ENCODE peak calls at places on chromosomes 12 and 14, in four cellular contexts. K, Y, A and R are unnamed samples.

GRCh38 chr12:32603858-32604257 is 75.2 kb upstream of the DNM1L start:
- DNase-seq in A (no peak), Y (peak; percentile 46), K (peak; percentile 51), R (peak; percentile 22)

GRCh38 chr12:26691234-26691970 is 141.6 kb downstream of the ITPR2 start:
- DNase-seq in K (peak; percentile 99), A (peak; percentile 83), Y (peak; percentile 94), R (peak; percentile 97)

GRCh38 chr12:31715283-31715825 is 13.5 kb downstream of the AMN1 start:
- DNase-seq in A (no peak), Y (peak; percentile 92), K (peak; percentile 33), R (peak; percentile 84)

GRCh38 chr12:59652098-59652497 is 56.3 kb downstream of the SLC16A7 start:
- DNase-seq in A (no peak), K (no peak), Y (peak; percentile 19), R (no peak)

GRCh38 chr12:131675126-131676080 is 35.5 kb upstream of the SFSWAP start:
- DNase-seq in K (no peak), Y (no peak), A (peak; percentile 30), R (no peak)

GRCh38 chr14:63840981-63841380 is 11.8 kb upstream of the SYNE2 start:
- DNase-seq in A (peak; percentile 40), Y (peak; percentile 18), K (no peak), R (peak; percentile 18)

GRCh38 chr12:46675736-46676135 is 150.1 kb downstream of the SLC38A4 start:
- DNase-seq in K (peak; percentile 44), Y (peak; percentile 79), A (no peak), R (peak; percentile 49)

GRCh38 chr12:117125275-117125613 is 26.0 kb upstream of the TESC start:
- DNase-seq in Y (peak; percentile 30), A (no peak), K (peak; percentile 24), R (no peak)

GRCh38 chr14:37655418-37655817 is 60.0 kb downstream of the TTC6 start:
- DNase-seq in Y (no peak), K (peak; percentile 44), A (no peak), R (peak; percentile 10)

GRCh38 chr14:60311417-60311816 is 62.4 kb downstream of the PPM1A start:
- DNase-seq in K (peak; percentile 66), Y (no peak), A (no peak), R (peak; percentile 43)

GRCh38 chr12:132140918-132141841 is 2.9 kb downstream of the DDX51 start:
- DNase-seq in Y (no peak), A (no peak), K (no peak), R (no peak)

GRCh38 chr12:21766403-21766802 is 8.1 kb downstream of the KCNJ8 start:
- DNase-seq in K (no peak), A (no peak), Y (no peak), R (no peak)

GRCh38 chr14:100155881-100156645 is 3.4 kb downstream of the DEGS2 start:
- DNase-seq in A (no peak), K (no peak), Y (no peak), R (no peak)

GRCh38 chr14:103445783-103446182 is 60.6 kb downstream of the MARK3 start:
- DNase-seq in K (no peak), A (no peak), Y (no peak), R (peak; percentile 45)

GRCh38 chr12:70178038-70178437 is 65.2 kb upstream of the CNOT2 start:
- DNase-seq in A (no peak), Y (no peak), K (no peak), R (no peak)

GRCh38 chr14:100603341-100604125 is 16.3 kb upstream of the BEGAIN start:
- DNase-seq in A (no peak), K (no peak), Y (no peak), R (no peak)

GRCh38 chr14:101879212-101880015 is 85.0 kb upstream of the DYNC1H1 start:
- DNase-seq in K (no peak), A (no peak), Y (no peak), R (no peak)
- H3K23ac ChIP-seq in K (no peak overlapping the region), A (no peak overlapping the region), Y (no peak overlapping the region), R (no peak overlapping the region)

GRCh38 chr12:120156315-120157259 is 37.9 kb downstream of the GCN1 start:
- DNase-seq in A (no peak), Y (no peak), K (no peak), R (no peak)
- H3K23ac ChIP-seq in A (no peak overlapping the region), Y (no peak overlapping the region), K (no peak overlapping the region), R (no peak overlapping the region)

GRCh38 chr14:36517242-36518030 is 2.6 kb downstream of the NKX2-1 start:
- DNase-seq in Y (no peak), K (no peak), A (peak; percentile 61), R (peak; percentile 25)
- H3K23ac ChIP-seq in Y (no peak overlapping the region), K (no peak overlapping the region), A (no peak overlapping the region), R (no peak overlapping the region)

GRCh38 chr14:105091335-105092123 is 26.3 kb upstream of the GPR132 start:
- DNase-seq in Y (peak; percentile 41), A (peak; percentile 29), K (no peak), R (no peak)
- H3K23ac ChIP-seq in Y (no peak overlapping the region), A (no peak overlapping the region), K (no peak overlapping the region), R (no peak overlapping the region)